ENCODE peak calls at places on chromosome 10, in six cellular contexts. C, N, X, D, R and G are unnamed samples.

GRCh38 chr10:110802551-110803238 is 69.0 kb upstream of the PDCD4 start:
- DNase-seq in N (peak; percentile 75), C (peak; percentile 74), X (peak; percentile 77), D (peak; percentile 71), R (peak; percentile 72), G (peak; percentile 57)

GRCh38 chr10:91987397-91988037 is 63.9 kb downstream of the BTAF1 start:
- DNase-seq in R (no peak), D (no peak), N (no peak), X (no peak), C (no peak), G (no peak)

GRCh38 chr10:87817291-87817872 is 644 bp downstream of the ATAD1 start:
- DNase-seq in D (no peak), N (no peak), X (no peak), C (no peak), R (no peak), G (no peak)

GRCh38 chr10:119237722-119238436 is 30.5 kb downstream of the GRK5 start:
- DNase-seq in R (no peak), N (no peak), D (no peak), C (no peak), X (no peak), G (no peak)

GRCh38 chr10:3067045-3067858 is at the start of gene PFKP:
- DNase-seq in N (peak; percentile 58), C (no peak), R (no peak), D (no peak), X (peak; percentile 46), G (no peak)

GRCh38 chr10:86613096-86613495 is 41.3 kb upstream of the OPN4 start:
- DNase-seq in C (no peak), N (no peak), X (no peak), R (no peak), D (no peak), G (no peak)

GRCh38 chr10:44973323-44974081 is 5.1 kb downstream of the DEPP1 start:
- DNase-seq in D (no peak), C (no peak), R (no peak), X (no peak), N (no peak), G (no peak)

GRCh38 chr10:101783736-101784118 is 481 bp upstream of the NPM3 start:
- DNase-seq in R (no peak), D (no peak), N (no peak), X (no peak), C (peak; percentile 42), G (no peak)

GRCh38 chr10:76632158-76633051 is 1005.2 kb downstream of the KCNMA1 start:
- DNase-seq in D (peak; percentile 37), X (no peak), N (peak; percentile 33), C (no peak), R (no peak), G (no peak)

GRCh38 chr10:124698560-124699470 is 45.4 kb downstream of the FAM53B start:
- DNase-seq in R (no peak), X (peak; percentile 2), N (no peak), D (no peak), C (no peak), G (no peak)

GRCh38 chr10:44051584-44052385 is 333.1 kb downstream of the CXCL12 start:
- DNase-seq in D (no peak), N (no peak), C (no peak), R (no peak), X (no peak), G (no peak)

GRCh38 chr10:85098835-85099521 is 770.6 kb downstream of the CCSER2 start:
- DNase-seq in N (no peak), X (no peak), C (no peak), D (no peak), R (no peak), G (no peak)

GRCh38 chr10:9625266-9625776 is 1392.4 kb upstream of the CELF2 start:
- DNase-seq in R (no peak), X (no peak), N (no peak), D (no peak), C (no peak), G (no peak)

GRCh38 chr10:124173298-124173900 is 80.0 kb upstream of the CHST15 start:
- DNase-seq in D (no peak), R (no peak), X (no peak), N (no peak), C (no peak), G (no peak)

GRCh38 chr10:125768217-125768616 is 7.4 kb downstream of the MMP21 start:
- DNase-seq in C (no peak), N (no peak), D (no peak), X (no peak), R (no peak), G (no peak)

GRCh38 chr10:106251573-106251972 is 912.9 kb downstream of the SORCS1 start:
- DNase-seq in N (no peak), X (no peak), C (no peak), R (no peak), D (no peak), G (no peak)

GRCh38 chr10:111175786-111176185 is 99.0 kb downstream of the ADRA2A start:
- DNase-seq in C (no peak), N (no peak), R (no peak), D (no peak), X (no peak), G (no peak)

GRCh38 chr10:27457261-27457945 is 46.7 kb upstream of the RAB18 start:
- DNase-seq in D (no peak), R (no peak), C (no peak), X (no peak), N (no peak), G (no peak)

DNA sequence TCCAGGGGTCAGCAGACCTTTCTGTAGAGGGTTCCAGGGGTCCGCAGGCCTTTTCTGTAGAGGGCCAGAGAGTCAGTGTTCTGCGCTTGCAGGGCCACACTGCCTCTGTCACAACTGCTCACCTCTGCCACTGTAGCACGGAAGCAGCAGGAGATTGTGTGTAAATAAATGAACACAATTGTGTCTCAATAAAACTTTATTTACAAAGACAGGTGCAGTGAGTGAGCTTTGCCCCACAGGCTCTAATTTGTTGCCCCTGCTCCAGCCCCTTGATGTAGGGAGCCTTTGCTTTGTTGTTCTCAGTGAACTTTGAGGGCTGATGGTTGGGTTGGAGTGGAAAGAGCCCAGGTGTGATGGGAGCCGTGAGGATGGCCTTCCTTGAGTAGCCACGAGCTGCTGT is 67.8 kb downstream of the MGMT start:
- DNase-seq in N (no peak), C (no peak), D (peak; percentile 20), X (no peak), R (no peak), G (no peak)
- TF ChIP-seq CTCF in N (no peak), C (no peak), D (no peak), X (no peak), R (no peak), G (no peak)

GRCh38 chr10:17425584-17426262 is 28.7 kb downstream of the ST8SIA6 start:
- DNase-seq in X (peak; percentile 44), R (no peak), N (no peak), D (no peak), C (no peak), G (no peak)
- H3K4me3 ChIP-seq in X (peak overlapping the region; percentile 14), R (no peak overlapping the region), N (no peak overlapping the region), D (no peak overlapping the region), C (no peak overlapping the region), G (no peak overlapping the region)

DNA sequence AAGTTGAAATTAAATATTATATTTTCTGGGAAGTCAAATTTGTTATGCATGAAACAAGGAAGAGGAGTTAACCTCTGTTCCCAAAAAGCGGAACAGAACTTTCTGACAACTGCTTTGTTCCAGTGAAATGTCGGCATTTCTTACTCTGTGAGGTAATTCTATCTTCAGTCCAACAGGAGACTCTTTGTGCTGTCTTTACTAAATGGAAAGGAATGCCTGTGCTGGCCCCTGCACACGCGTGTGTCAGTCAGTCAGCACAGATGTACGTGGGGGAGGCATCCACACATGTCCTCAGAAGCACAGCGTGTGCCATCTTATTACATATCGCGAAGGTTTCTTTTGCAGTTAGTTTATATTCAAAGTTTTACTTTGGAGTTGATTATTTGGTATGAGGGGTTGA is 37.5 kb downstream of the NET1 start:
- DNase-seq in D (no peak), X (no peak), C (peak; percentile 64), R (no peak), N (no peak), G (no peak)
- TF ChIP-seq CTCF in D (no peak), X (no peak), C (no peak), R (no peak), N (no peak), G (peak; percentile 34)

DNA sequence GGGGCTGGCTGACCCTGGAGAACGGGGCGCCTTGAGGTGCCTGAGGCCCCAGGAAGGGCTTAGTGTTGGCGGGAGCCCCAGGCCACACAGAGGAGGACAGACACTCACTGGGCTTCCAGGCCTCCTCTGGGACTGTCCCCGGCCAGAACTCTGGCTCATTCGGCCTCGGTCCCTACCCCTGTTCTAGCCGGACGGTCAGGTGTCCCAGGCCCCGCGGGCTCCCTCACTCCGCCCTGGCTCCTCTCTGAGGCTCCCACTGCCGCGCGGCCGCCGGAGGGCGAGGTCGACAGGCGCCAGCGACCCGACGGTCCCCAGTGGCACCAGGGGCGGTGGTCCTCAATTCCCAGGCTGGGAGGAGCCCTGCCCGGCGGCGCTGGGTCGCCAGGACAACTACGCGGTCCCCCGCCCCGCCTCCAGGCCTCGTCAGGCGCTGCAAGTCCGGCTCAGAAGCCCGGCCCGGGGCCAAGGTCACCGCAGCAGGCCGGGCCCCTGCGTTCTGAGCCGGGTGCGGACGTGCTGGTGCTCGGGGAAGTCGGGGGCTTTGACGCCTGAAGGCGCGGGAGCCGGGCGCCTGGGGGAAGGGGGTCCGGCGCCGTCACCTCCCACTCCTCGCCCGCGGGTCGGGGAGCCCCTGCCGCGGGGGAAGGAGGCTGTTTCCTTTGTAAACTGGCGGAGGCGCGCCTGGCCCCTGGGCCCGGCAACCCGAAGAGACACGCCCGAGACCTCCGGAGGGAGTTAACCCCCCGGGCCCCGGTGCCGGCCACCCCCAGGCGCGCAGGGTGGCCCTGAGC is 1.1 kb upstream of the PWWP2B start:
- DNase-seq in R (no peak), N (peak; percentile 82), X (peak; percentile 57), C (peak; percentile 87), D (peak; percentile 87), G (no peak)
- H3K4me3 ChIP-seq in R (peak overlapping the region; percentile 71), N (peak overlapping the region; percentile 72), X (peak overlapping the region; percentile 30), C (peak overlapping the region; percentile 91), D (peak overlapping the region; percentile 92), G (peak overlapping the region; percentile 41)

GRCh38 chr10:72567884-72568283 is 58.0 kb downstream of the MICU1 start:
- DNase-seq in D (no peak), C (no peak), R (no peak), X (no peak), N (no peak), G (no peak)
- TF ChIP-seq CTCF in D (peak; percentile 14), C (peak; percentile 52), R (peak; percentile 38), X (no peak), N (peak; percentile 27), G (peak; percentile 23)

GRCh38 chr10:50471583-50471975 is 152.2 kb downstream of the SGMS1 start:
- DNase-seq in C (no peak), R (no peak), X (no peak), N (no peak), D (no peak), G (no peak)

GRCh38 chr10:50470798-50471582 is 152.8 kb downstream of the SGMS1 start:
- DNase-seq in R (no peak), D (no peak), N (no peak), X (no peak), C (no peak), G (peak; percentile 55)

GRCh38 chr10:50470345-50470744 is 153.4 kb downstream of the SGMS1 start:
- DNase-seq in R (no peak), C (no peak), X (no peak), D (no peak), N (no peak), G (no peak)

GRCh38 chr10:50469288-50469687 is 154.5 kb downstream of the SGMS1 start:
- DNase-seq in C (no peak), R (no peak), N (no peak), D (no peak), X (no peak), G (peak; percentile 20)

GRCh38 chr10:50469778-50470193 is 154.0 kb downstream of the SGMS1 start:
- DNase-seq in X (no peak), D (no peak), C (no peak), R (no peak), N (peak; percentile 15), G (no peak)
- H3K4me3 ChIP-seq in X (no peak overlapping the region), D (no peak overlapping the region), C (no peak overlapping the region), R (no peak overlapping the region), N (no peak overlapping the region), G (no peak overlapping the region)